ENCODE peak calls at places on chromosomes 12 and 14, in four cellular contexts. Q is SK-N-SH, J is AG09319, P is NCI-H774. B is an unnamed sample.

GRCh38 chr12:64609543-64610091 is 678 bp upstream of the RASSF3 start:
- DNase-seq in Q (peak; percentile 43), J (no peak), P (no peak), B (peak; percentile 48)

GRCh38 chr14:64293976-64294671 is at the start of gene ESR2:
- DNase-seq in P (no peak), Q (peak; percentile 78), J (no peak), B (peak; percentile 27)

GRCh38 chr12:4873947-4874346 is 35.8 kb upstream of the KCNA1 start:
- DNase-seq in P (no peak), J (no peak), Q (no peak), B (no peak)

GRCh38 chr12:40325349-40325960 is 100.7 kb downstream of the LRRK2 start:
- DNase-seq in P (peak; percentile 10), Q (peak; percentile 46), J (no peak), B (peak; percentile 72)

GRCh38 chr12:11797317-11797913 is 147.9 kb downstream of the ETV6 start:
- DNase-seq in J (peak; percentile 69), Q (no peak), P (no peak), B (no peak)

GRCh38 chr12:18706798-18707197 is 31.0 kb downstream of the PLCZ1 start:
- DNase-seq in J (no peak), Q (no peak), P (no peak), B (no peak)

GRCh38 chr14:54866588-54866987 is 36.0 kb downstream of the GCH1 start:
- DNase-seq in P (no peak), Q (no peak), J (no peak), B (no peak)

GRCh38 chr14:104573930-104574329 is 5.6 kb upstream of the C14orf180 start:
- DNase-seq in J (no peak), Q (no peak), P (no peak), B (no peak)

GRCh38 chr12:55933158-55933798 is 2.3 kb downstream of the DGKA start:
- DNase-seq in P (no peak), J (no peak), Q (no peak), B (no peak)

B was measured in NCI-H748 treated with DMSO at 0.1 percent for 48 hours.